ENCODE peak calls at places on chromosomes 13 and 19, in four cellular contexts. R is HepG2, B is H1, U is GM12878. H is an unnamed sample.

GRCh38 chr13:80841346-80841882 is 500.5 kb upstream of the SPRY2 start:
- DNase-seq in R (no peak), B (no peak), U (no peak), H (no peak)

GRCh38 chr13:112583592-112584277 is 4.2 kb downstream of the TUBGCP3 start:
- DNase-seq in R (no peak), B (no peak), U (no peak), H (no peak)

GRCh38 chr19:15101479-15102082 is 5.6 kb upstream of the SYDE1 start:
- DNase-seq in R (peak), B (peak), U (no peak), H (peak)

GRCh38 chr13:91185294-91185863 is 162.1 kb upstream of the MIR17HG start:
- DNase-seq in R (peak), B (no peak), U (no peak), H (peak)

GRCh38 chr19:44515031-44515430 is 14.4 kb downstream of the CEACAM20 start:
- DNase-seq in R (no peak), B (no peak), U (no peak), H (no peak)

GRCh38 chr19:15450528-15450890 is 753 bp upstream of the WIZ start:
- DNase-seq in R (no peak), B (no peak), U (no peak), H (no peak)

GRCh38 chr19:7342143-7342542 is 6.6 kb upstream of the ARHGEF18 start:
- DNase-seq in R (no peak), B (no peak), U (no peak), H (no peak)

GRCh38 chr13:94813920-94814500 is 101.7 kb upstream of the SOX21 start:
- DNase-seq in R (no peak), B (no peak), U (peak), H (no peak)

GRCh38 chr19:13881692-13882418 is 4.9 kb downstream of the NANOS3 start:
- DNase-seq in R (no peak), B (no peak), U (no peak), H (no peak)

GRCh38 chr19:41362143-41362847 is 1.7 kb downstream of the B9D2 start:
- DNase-seq in R (no peak), B (no peak), U (no peak), H (no peak)

GRCh38 chr19:17888260-17888659 is 16.5 kb downstream of the SLC5A5 start:
- DNase-seq in R (no peak), B (no peak), U (no peak), H (no peak)

GRCh38 chr19:5828661-5829566 is 10.6 kb downstream of the FUT6 start:
- DNase-seq in R (no peak), B (peak), U (no peak), H (peak)

GRCh38 chr13:30049692-30050091 is 199.3 kb upstream of the UBL3 start:
- DNase-seq in R (no peak), B (no peak), U (no peak), H (no peak)

GRCh38 chr19:3833578-3834348 is 35.1 kb downstream of the ZFR2 start:
- DNase-seq in R (no peak), B (no peak), U (no peak), H (no peak)

GRCh38 chr19:676343-677105 is at the start of gene FSTL3:
- DNase-seq in R (no peak), B (no peak), U (no peak), H (no peak)
- TF ChIP-seq SUZ12 in R (no peak), B (no peak), U (no peak), H (no peak)

GRCh38 chr19:49017041-49017665 is at the start of gene LHB:
- DNase-seq in R (no peak), B (no peak), U (no peak), H (no peak)
- TF ChIP-seq SP1 in R (no peak), B (no peak), U (no peak), H (no peak)

DNA sequence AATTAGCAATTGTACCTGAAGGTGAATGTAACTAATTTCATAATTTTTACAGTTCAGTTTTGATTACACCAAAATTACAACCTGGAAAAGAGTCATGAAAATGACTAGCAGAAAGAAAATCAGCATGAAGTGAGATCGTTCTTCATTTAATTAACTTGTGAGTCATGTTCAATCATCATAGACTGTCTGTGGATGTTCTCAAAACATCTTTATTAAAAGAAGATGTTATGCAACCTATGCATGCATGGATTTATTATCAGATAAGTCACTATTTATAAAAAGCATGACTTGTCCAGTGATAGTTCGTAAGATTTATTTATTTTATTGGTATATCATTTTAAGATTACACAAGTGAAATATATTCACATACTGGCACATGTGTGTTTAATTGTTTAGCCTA is 245.9 kb downstream of the ITGBL1 start:
- DNase-seq in R (no peak), B (no peak), U (no peak), H (no peak)
- TF ChIP-seq SUZ12 in R (no peak), B (no peak), U (no peak), H (no peak)

DNA sequence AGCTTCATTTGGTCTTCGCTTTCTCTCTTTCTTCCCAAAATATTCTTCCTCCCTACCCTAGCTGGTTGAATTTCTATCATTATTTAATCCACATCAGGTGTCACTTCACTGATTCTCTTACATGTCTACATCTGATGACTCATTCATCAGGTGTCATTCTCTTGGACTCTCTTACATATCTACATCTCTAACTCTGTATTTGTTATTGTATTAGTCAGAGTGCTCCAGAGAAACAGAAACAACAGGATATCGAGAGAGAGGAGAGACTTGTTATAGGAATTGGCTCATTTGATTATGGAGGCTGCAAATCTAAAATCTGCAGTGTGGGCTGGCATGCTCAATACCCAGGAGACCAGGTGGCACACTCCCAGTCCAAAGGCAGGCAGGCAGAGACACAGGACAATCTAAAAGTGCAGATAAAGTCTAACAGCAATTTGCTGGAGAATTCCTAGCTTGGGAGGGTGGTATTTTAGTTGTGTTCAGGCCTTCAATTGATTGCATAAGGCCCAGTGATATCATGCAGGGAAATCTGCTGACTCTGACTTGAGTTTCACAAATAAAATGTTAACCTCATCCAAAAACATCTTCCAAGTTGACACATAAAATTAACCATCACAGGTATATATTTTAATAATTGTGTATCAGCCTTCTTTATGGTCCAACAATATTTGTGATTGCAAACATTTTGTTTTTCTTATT is 541.4 kb upstream of the SLITRK5 start:
- DNase-seq in R (no peak), B (no peak), U (no peak), H (no peak)
- TF ChIP-seq SP1 in R (no peak), B (no peak), U (no peak), H (no peak)

GRCh38 chr13:52118595-52118994 is 10.3 kb downstream of the NEK5 start:
- DNase-seq in R (no peak), B (no peak), U (no peak), H (no peak)
- TF ChIP-seq SUZ12 in R (no peak), B (no peak), U (no peak), H (no peak)